ENCODE peak calls at places on chromosome 18, in six cellular contexts. One of them, this sample, is unnamed.

GRCh38 chr18:23115683-23116096 is 19.6 kb upstream of the CABLES1 start:
- DNase-seq in bronchial epithelial cell: peak; percentile 97
- DNase-seq in mammary epithelial cell: peak; percentile 94
- DNase-seq in right lobe of liver: no peak
- DNase-seq in CD8-positive, alpha-beta T cell: no peak
- DNase-seq in WTC11: no peak
- DNase-seq in this sample: no peak

GRCh38 chr18:48948112-48949050 is 2.4 kb downstream of the SMAD7 start:
- DNase-seq in bronchial epithelial cell: no peak
- DNase-seq in mammary epithelial cell: peak; percentile 51
- DNase-seq in right lobe of liver: peak; percentile 85
- DNase-seq in CD8-positive, alpha-beta T cell: peak; percentile 37
- DNase-seq in WTC11: peak; percentile 63
- DNase-seq in this sample: peak; percentile 59

GRCh38 chr18:48859311-48860275 is 91.2 kb downstream of the SMAD7 start:
- DNase-seq in bronchial epithelial cell: no peak
- DNase-seq in mammary epithelial cell: no peak
- DNase-seq in right lobe of liver: no peak
- DNase-seq in CD8-positive, alpha-beta T cell: no peak
- DNase-seq in WTC11: peak; percentile 49
- DNase-seq in this sample: peak; percentile 89

GRCh38 chr18:48615566-48616401 is 77.0 kb downstream of the CTIF start:
- DNase-seq in bronchial epithelial cell: peak; percentile 12
- DNase-seq in mammary epithelial cell: no peak
- DNase-seq in right lobe of liver: peak; percentile 51
- DNase-seq in CD8-positive, alpha-beta T cell: no peak
- DNase-seq in WTC11: peak; percentile 37
- DNase-seq in this sample: no peak

GRCh38 chr18:12282436-12283039 is 25.5 kb upstream of the TUBB6 start:
- DNase-seq in bronchial epithelial cell: peak; percentile 93
- DNase-seq in mammary epithelial cell: peak; percentile 92
- DNase-seq in right lobe of liver: no peak
- DNase-seq in CD8-positive, alpha-beta T cell: no peak
- DNase-seq in WTC11: no peak
- DNase-seq in this sample: no peak

GRCh38 chr18:45167109-45167551 is 448.1 kb upstream of the SLC14A2 start:
- DNase-seq in bronchial epithelial cell: peak; percentile 61
- DNase-seq in mammary epithelial cell: peak; percentile 63
- DNase-seq in right lobe of liver: no peak
- DNase-seq in CD8-positive, alpha-beta T cell: no peak
- DNase-seq in WTC11: no peak
- DNase-seq in this sample: no peak

GRCh38 chr18:46842583-46842982 is 74.7 kb downstream of the PIAS2 start:
- DNase-seq in bronchial epithelial cell: no peak
- DNase-seq in mammary epithelial cell: no peak
- DNase-seq in right lobe of liver: no peak
- DNase-seq in CD8-positive, alpha-beta T cell: no peak
- DNase-seq in WTC11: no peak
- DNase-seq in this sample: no peak

GRCh38 chr18:45560870-45561269 is 54.4 kb upstream of the SLC14A2 start:
- DNase-seq in bronchial epithelial cell: no peak
- DNase-seq in mammary epithelial cell: no peak
- DNase-seq in right lobe of liver: no peak
- DNase-seq in CD8-positive, alpha-beta T cell: no peak
- DNase-seq in WTC11: no peak
- DNase-seq in this sample: no peak

GRCh38 chr18:24053211-24053610 is 38.7 kb downstream of the TTC39C start:
- DNase-seq in bronchial epithelial cell: no peak
- DNase-seq in mammary epithelial cell: peak; percentile 44
- DNase-seq in right lobe of liver: no peak
- DNase-seq in CD8-positive, alpha-beta T cell: no peak
- DNase-seq in WTC11: no peak
- DNase-seq in this sample: no peak

GRCh38 chr18:49025767-49026500 is 75.2 kb upstream of the SMAD7 start:
- DNase-seq in bronchial epithelial cell: no peak
- DNase-seq in mammary epithelial cell: no peak
- DNase-seq in right lobe of liver: no peak
- DNase-seq in CD8-positive, alpha-beta T cell: no peak
- DNase-seq in WTC11: no peak
- DNase-seq in this sample: no peak

DNA sequence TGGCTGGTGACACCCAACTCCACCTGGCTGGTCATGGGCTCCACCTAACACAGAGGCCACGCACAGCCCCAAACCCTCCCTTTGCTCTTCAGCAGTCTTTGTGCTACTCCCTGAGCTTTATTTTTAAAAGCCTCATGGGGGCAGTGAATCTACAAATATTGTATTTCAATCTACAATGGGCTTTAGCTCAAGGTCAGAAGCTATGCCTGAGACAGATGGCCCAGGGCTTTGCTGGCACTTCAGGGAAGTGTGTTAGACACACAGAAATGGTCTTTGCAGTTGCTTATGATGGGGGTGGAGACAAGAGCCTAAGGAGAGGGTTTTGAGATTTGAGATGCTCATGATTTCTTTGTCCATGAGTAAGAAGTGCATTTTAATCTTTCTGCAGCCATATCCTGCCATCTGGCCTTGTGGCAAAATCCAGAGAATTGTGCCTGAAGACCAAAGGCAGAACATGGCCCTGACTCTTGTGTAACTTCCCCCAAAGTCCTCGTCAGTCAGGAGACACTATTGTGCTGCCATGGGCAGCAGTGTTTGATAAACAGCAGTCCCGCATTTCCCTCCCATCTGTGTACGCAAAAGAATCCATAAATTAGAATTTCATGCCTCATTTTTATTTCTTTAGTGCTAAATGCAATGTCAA is 92.6 kb downstream of the VAPA start:
- DNase-seq in bronchial epithelial cell: peak; percentile 39
- DNase-seq in mammary epithelial cell: peak; percentile 23
- DNase-seq in right lobe of liver: no peak
- DNase-seq in CD8-positive, alpha-beta T cell: no peak
- DNase-seq in WTC11: no peak
- DNase-seq in this sample: peak; percentile 33
- TF ChIP-seq CTCF in bronchial epithelial cell: peak; percentile 23
- TF ChIP-seq CTCF in mammary epithelial cell: no peak
- TF ChIP-seq CTCF in right lobe of liver: no peak
- TF ChIP-seq CTCF in CD8-positive, alpha-beta T cell: no peak
- TF ChIP-seq CTCF in WTC11: no peak
- TF ChIP-seq CTCF in this sample: no peak

GRCh38 chr18:8450013-8450412 is 159.2 kb upstream of the RAB12 start:
- DNase-seq in bronchial epithelial cell: no peak
- DNase-seq in mammary epithelial cell: no peak
- DNase-seq in right lobe of liver: no peak
- DNase-seq in CD8-positive, alpha-beta T cell: no peak
- DNase-seq in WTC11: peak; percentile 71
- DNase-seq in this sample: peak; percentile 59
- TF ChIP-seq CTCF in bronchial epithelial cell: peak; percentile 61
- TF ChIP-seq CTCF in mammary epithelial cell: peak; percentile 50
- TF ChIP-seq CTCF in right lobe of liver: peak; percentile 17
- TF ChIP-seq CTCF in CD8-positive, alpha-beta T cell: no peak
- TF ChIP-seq CTCF in WTC11: peak; percentile 85
- TF ChIP-seq CTCF in this sample: peak; percentile 85

GRCh38 chr18:57859314-57859713 is 56.2 kb upstream of the ATP8B1 start:
- DNase-seq in bronchial epithelial cell: peak; percentile 59
- DNase-seq in mammary epithelial cell: peak; percentile 40
- DNase-seq in right lobe of liver: no peak
- DNase-seq in CD8-positive, alpha-beta T cell: no peak
- DNase-seq in WTC11: peak; percentile 20
- DNase-seq in this sample: no peak
- TF ChIP-seq CTCF in bronchial epithelial cell: peak; percentile 87
- TF ChIP-seq CTCF in mammary epithelial cell: peak; percentile 85
- TF ChIP-seq CTCF in right lobe of liver: peak; percentile 48
- TF ChIP-seq CTCF in CD8-positive, alpha-beta T cell: no peak
- TF ChIP-seq CTCF in WTC11: peak; percentile 53
- TF ChIP-seq CTCF in this sample: peak; percentile 61

DNA sequence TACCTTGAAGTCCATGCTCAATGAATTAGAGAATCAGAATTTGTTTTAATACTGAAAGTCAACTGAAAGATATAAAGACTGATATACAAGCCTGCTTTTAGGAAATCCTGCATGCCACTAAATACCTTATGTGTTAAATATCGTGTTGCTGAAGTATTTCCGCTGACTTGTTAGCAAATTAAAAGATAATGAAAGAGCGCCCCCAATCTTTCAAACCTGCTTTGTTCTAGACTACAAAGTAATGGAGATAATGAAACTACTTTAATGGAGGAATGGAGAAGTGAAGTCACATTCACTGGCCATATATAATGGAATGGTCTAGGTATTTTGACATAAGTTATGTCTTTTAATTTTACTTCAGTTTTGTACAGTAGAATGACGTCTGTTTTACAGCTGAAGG is 95.7 kb downstream of the ASXL3 start:
- DNase-seq in bronchial epithelial cell: peak; percentile 3
- DNase-seq in mammary epithelial cell: no peak
- DNase-seq in right lobe of liver: no peak
- DNase-seq in CD8-positive, alpha-beta T cell: no peak
- DNase-seq in WTC11: no peak
- DNase-seq in this sample: no peak
- TF ChIP-seq CTCF in bronchial epithelial cell: no peak
- TF ChIP-seq CTCF in mammary epithelial cell: no peak
- TF ChIP-seq CTCF in right lobe of liver: no peak
- TF ChIP-seq CTCF in CD8-positive, alpha-beta T cell: no peak
- TF ChIP-seq CTCF in WTC11: no peak
- TF ChIP-seq CTCF in this sample: no peak

DNA sequence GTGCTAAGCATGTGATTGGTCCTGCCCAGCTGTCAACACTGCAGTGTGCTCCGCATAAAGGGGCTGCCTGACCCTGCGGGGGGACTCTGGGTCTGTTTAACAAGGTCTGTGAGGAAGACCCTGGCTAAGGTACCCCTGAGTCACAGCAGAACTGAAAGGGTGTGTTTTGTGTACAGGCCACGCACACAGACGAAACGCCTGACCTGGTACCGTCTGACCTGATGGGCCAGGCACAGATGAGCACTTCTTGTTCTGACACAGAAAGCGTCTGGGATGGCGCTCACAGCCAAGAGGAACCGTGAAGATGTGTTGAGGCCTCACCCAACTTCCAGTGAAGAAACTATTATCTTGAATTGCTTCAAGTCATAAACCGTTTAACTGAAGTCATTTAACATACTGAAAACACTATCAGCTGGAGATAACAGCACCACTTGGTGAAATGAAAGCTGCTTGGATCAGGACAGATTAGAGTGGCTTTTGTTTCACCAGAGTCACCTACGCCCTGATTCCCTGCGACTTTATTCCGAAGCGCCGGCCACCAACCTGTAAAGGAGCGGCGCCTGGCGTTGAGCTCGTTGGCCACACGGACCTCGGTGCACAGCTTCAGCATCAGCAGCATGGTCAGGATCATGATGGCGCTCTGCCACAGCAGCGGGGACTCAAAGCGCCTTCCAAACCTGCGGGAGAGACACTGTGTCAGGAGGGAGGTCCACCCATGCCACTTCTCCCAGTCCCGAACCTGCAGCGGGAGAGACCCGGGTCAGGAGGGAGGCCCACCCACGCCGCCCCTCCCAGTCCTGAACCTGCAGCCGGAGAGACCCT is 8.5 kb downstream of the SLC66A2 start:
- DNase-seq in bronchial epithelial cell: no peak
- DNase-seq in mammary epithelial cell: no peak
- DNase-seq in right lobe of liver: peak; percentile 44
- DNase-seq in CD8-positive, alpha-beta T cell: no peak
- DNase-seq in WTC11: no peak
- DNase-seq in this sample: no peak
- TF ChIP-seq CTCF in bronchial epithelial cell: no peak
- TF ChIP-seq CTCF in mammary epithelial cell: no peak
- TF ChIP-seq CTCF in right lobe of liver: no peak
- TF ChIP-seq CTCF in CD8-positive, alpha-beta T cell: no peak
- TF ChIP-seq CTCF in WTC11: no peak
- TF ChIP-seq CTCF in this sample: no peak

GRCh38 chr18:63575680-63576079 is 11.5 kb upstream of the SERPINB13 start:
- DNase-seq in bronchial epithelial cell: peak; percentile 70
- DNase-seq in mammary epithelial cell: no peak
- DNase-seq in right lobe of liver: no peak
- DNase-seq in CD8-positive, alpha-beta T cell: no peak
- DNase-seq in WTC11: no peak
- DNase-seq in this sample: no peak

GRCh38 chr18:63579643-63580042 is 7.5 kb upstream of the SERPINB13 start:
- DNase-seq in bronchial epithelial cell: no peak
- DNase-seq in mammary epithelial cell: no peak
- DNase-seq in right lobe of liver: no peak
- DNase-seq in CD8-positive, alpha-beta T cell: no peak
- DNase-seq in WTC11: no peak
- DNase-seq in this sample: no peak

GRCh38 chr18:63578357-63578958 is 8.7 kb upstream of the SERPINB13 start:
- DNase-seq in bronchial epithelial cell: peak; percentile 51
- DNase-seq in mammary epithelial cell: no peak
- DNase-seq in right lobe of liver: no peak
- DNase-seq in CD8-positive, alpha-beta T cell: no peak
- DNase-seq in WTC11: peak; percentile 39
- DNase-seq in this sample: no peak
- TF ChIP-seq CTCF in bronchial epithelial cell: peak; percentile 71
- TF ChIP-seq CTCF in mammary epithelial cell: peak; percentile 77
- TF ChIP-seq CTCF in right lobe of liver: peak; percentile 51
- TF ChIP-seq CTCF in CD8-positive, alpha-beta T cell: no peak
- TF ChIP-seq CTCF in WTC11: peak; percentile 74
- TF ChIP-seq CTCF in this sample: peak; percentile 83

GRCh38 chr18:61609131-61609530 is 275.9 kb downstream of the CDH20 start:
- DNase-seq in bronchial epithelial cell: no peak
- DNase-seq in mammary epithelial cell: no peak
- DNase-seq in right lobe of liver: no peak
- DNase-seq in CD8-positive, alpha-beta T cell: no peak
- DNase-seq in WTC11: no peak
- DNase-seq in this sample: no peak

GRCh38 chr18:61616111-61616610 is 276.6 kb downstream of the RNF152 start:
- DNase-seq in bronchial epithelial cell: no peak
- DNase-seq in mammary epithelial cell: no peak
- DNase-seq in right lobe of liver: no peak
- DNase-seq in CD8-positive, alpha-beta T cell: no peak
- DNase-seq in WTC11: no peak
- DNase-seq in this sample: no peak

GRCh38 chr18:61608306-61608705 is 275.1 kb downstream of the CDH20 start:
- DNase-seq in bronchial epithelial cell: no peak
- DNase-seq in mammary epithelial cell: no peak
- DNase-seq in right lobe of liver: no peak
- DNase-seq in CD8-positive, alpha-beta T cell: no peak
- DNase-seq in WTC11: no peak
- DNase-seq in this sample: no peak

GRCh38 chr18:61606759-61607158 is 273.5 kb downstream of the CDH20 start:
- DNase-seq in bronchial epithelial cell: peak; percentile 96
- DNase-seq in mammary epithelial cell: peak; percentile 89
- DNase-seq in right lobe of liver: no peak
- DNase-seq in CD8-positive, alpha-beta T cell: no peak
- DNase-seq in WTC11: peak; percentile 43
- DNase-seq in this sample: no peak

GRCh38 chr18:61612517-61612916 is 279.3 kb downstream of the CDH20 start:
- DNase-seq in bronchial epithelial cell: no peak
- DNase-seq in mammary epithelial cell: peak; percentile 29
- DNase-seq in right lobe of liver: no peak
- DNase-seq in CD8-positive, alpha-beta T cell: no peak
- DNase-seq in WTC11: no peak
- DNase-seq in this sample: no peak
- TF ChIP-seq CTCF in bronchial epithelial cell: peak; percentile 18
- TF ChIP-seq CTCF in mammary epithelial cell: peak; percentile 10
- TF ChIP-seq CTCF in right lobe of liver: no peak
- TF ChIP-seq CTCF in CD8-positive, alpha-beta T cell: no peak
- TF ChIP-seq CTCF in WTC11: no peak
- TF ChIP-seq CTCF in this sample: no peak

This sample was measured in glutamatergic neuron.